ENCODE peak calls at places on chromosomes 4 and X, in seven cellular contexts. A is tibial nerve, S is GM20000, K is body of pancreas, Y is A673, F is glutamatergic neuron, B is AG10803. Q is an unnamed sample.

GRCh38 chr4:150739591-150739990 is 157.6 kb downstream of the MAB21L2 start:
- DNase-seq in Y (no peak), B (no peak), S (no peak), A (no peak), K (no peak), F (no peak), Q (no peak)

GRCh38 chr4:7168106-7168505 is 24.2 kb upstream of the SORCS2 start:
- DNase-seq in F (no peak), B (no peak), K (no peak), A (no peak), S (no peak), Y (no peak), Q (no peak)

GRCh38 chrX:54825716-54826428 is 18.3 kb downstream of the MAGED2 start:
- DNase-seq in Y (no peak), K (no peak), A (no peak), S (no peak), F (no peak), B (no peak), Q (no peak)

GRCh38 chr4:152817331-152817730 is 37.6 kb downstream of the ARFIP1 start:
- DNase-seq in K (no peak), S (no peak), Y (no peak), A (no peak), B (peak; percentile 50), F (no peak), Q (no peak)

GRCh38 chrX:625137-625691 is 5.4 kb upstream of the SHOX start:
- DNase-seq in B (peak; percentile 42), A (no peak), Y (no peak), F (no peak), K (no peak), S (no peak), Q (no peak)

GRCh38 chr4:17574206-17574605 is 2.8 kb upstream of the LAP3 start:
- DNase-seq in B (no peak), A (no peak), S (no peak), K (no peak), F (no peak), Y (no peak), Q (no peak)

GRCh38 chr4:97892596-97893266 is 250.5 kb downstream of the STPG2 start:
- DNase-seq in K (no peak), Y (no peak), B (no peak), F (no peak), S (no peak), A (no peak), Q (no peak)

GRCh38 chr4:150215601-150216000 is 137.4 kb downstream of the DCLK2 start:
- DNase-seq in F (no peak), B (no peak), S (no peak), A (no peak), K (no peak), Y (no peak), Q (no peak)

GRCh38 chr4:107071108-107071507 is 35.0 kb upstream of the DKK2 start:
- DNase-seq in A (no peak), F (no peak), K (no peak), B (no peak), Y (no peak), S (no peak), Q (no peak)

GRCh38 chrX:20205927-20206708 is 60.6 kb downstream of the RPS6KA3 start:
- DNase-seq in B (no peak), Y (no peak), F (no peak), S (peak; percentile 19), K (no peak), A (no peak), Q (no peak)

DNA sequence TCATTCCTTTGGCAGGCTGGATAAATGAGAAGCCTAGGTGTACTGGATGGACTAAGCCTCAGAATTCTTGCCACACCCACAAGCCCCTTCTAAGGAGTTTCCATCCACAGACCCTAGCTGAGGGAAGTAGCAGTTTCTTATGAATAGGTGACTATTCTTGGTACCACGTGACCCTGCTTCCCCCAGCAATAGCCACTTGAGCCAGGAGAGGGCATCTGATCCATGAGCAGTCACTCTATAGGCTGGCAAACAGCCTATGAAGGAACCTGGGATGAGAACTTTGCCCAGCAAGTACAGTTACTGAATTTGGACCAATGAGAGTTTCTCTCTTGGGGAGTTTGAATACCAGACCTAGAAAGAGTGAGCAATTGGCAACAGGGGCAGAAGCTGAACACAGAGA is 84.0 kb downstream of the RTL9 start:
- DNase-seq in K (peak; percentile 65), F (peak; percentile 31), B (peak; percentile 11), S (peak; percentile 9), A (no peak), Y (peak; percentile 65), Q (no peak)
- TF ChIP-seq CTCF in K (no peak), F (no peak), B (peak; percentile 32), S (no peak), A (no peak), Y (peak; percentile 51), Q (no peak)

GRCh38 chr4:138599965-138600364 is 357.8 kb upstream of the SLC7A11 start:
- DNase-seq in B (no peak), Y (no peak), A (no peak), S (no peak), K (no peak), F (no peak), Q (no peak)

DNA sequence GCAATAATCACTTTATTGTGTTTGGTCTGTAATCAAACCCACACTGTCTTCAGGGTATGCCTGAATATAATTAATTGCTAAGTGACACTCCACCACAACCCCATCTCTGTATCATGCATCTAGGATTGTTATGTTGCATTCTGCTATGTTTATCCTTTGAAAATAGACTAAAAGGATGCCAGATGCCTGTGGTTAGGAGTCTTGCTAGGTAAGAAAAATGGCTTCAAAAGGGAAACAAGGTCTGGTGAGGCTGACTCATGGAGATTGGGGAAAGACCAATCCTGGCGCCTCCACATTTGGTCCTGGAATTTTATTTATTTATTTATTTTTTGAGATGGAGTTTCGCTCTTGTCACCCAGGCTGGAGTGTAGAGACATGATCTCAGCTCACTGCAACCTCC is 360.5 kb upstream of the SLC7A11 start:
- DNase-seq in F (no peak), S (no peak), K (no peak), Y (no peak), A (no peak), B (peak; percentile 60), Q (no peak)
- TF ChIP-seq CTCF in F (no peak), S (no peak), K (no peak), Y (no peak), A (no peak), B (no peak), Q (no peak)

DNA sequence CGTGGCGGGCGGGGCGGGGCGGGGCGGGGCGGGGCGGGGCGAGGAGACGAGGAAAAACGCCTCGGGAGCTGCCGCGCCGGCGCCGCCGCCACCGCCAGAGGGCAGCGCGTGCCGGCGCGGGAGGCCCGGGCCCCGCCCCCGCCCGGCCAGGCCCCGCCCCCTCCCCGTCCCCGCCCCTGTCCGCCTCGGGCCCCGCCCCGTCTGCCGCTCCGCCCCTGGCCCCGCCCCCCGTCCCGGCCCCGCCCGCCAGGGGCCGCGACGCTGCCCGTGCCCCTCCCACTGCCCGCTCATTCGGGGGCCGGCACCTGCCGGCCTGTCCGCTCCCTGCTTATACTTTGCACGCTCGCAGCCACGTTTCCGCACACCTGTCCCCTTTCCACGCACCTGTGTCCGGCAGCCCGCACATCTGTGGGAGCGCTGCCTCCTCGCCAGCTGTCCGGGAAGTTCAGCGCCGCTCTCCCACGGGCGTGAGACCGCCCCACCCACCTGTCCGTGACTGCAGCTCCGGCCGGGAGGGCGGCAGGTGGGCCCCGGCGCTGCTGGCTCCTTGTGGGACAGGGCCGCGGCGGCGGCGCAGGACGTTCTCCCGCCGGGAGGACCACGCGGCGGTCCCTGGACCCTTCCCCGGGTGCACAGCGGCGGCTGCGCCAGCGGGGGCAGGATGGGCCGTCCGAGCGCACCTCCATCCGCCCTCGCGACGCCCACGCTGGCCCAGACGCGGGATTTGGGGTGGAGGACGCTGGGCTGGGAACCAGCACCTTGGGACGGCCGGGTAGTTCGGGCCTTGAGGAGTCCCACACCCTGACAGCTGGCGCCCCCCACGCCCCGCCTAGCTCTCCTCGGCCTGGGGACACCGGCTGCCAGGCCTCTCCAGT is 1.5 kb upstream of the FGFRL1 start:
- DNase-seq in A (peak; percentile 41), S (peak; percentile 97), F (peak; percentile 75), Y (peak; percentile 66), B (peak; percentile 44), K (peak; percentile 84), Q (peak; percentile 78)
- TF ChIP-seq CTCF in A (peak; percentile 48), S (peak; percentile 4), F (peak; percentile 56), Y (peak; percentile 19), B (peak; percentile 13), K (peak; percentile 24), Q (no peak)

GRCh38 chr4:3727847-3728469 is 38.2 kb upstream of the ADRA2C start:
- DNase-seq in Y (no peak), K (no peak), B (no peak), A (no peak), S (no peak), F (no peak), Q (no peak)
- TF ChIP-seq CTCF in Y (no peak), K (no peak), B (no peak), A (no peak), S (no peak), F (no peak), Q (no peak)

DNA sequence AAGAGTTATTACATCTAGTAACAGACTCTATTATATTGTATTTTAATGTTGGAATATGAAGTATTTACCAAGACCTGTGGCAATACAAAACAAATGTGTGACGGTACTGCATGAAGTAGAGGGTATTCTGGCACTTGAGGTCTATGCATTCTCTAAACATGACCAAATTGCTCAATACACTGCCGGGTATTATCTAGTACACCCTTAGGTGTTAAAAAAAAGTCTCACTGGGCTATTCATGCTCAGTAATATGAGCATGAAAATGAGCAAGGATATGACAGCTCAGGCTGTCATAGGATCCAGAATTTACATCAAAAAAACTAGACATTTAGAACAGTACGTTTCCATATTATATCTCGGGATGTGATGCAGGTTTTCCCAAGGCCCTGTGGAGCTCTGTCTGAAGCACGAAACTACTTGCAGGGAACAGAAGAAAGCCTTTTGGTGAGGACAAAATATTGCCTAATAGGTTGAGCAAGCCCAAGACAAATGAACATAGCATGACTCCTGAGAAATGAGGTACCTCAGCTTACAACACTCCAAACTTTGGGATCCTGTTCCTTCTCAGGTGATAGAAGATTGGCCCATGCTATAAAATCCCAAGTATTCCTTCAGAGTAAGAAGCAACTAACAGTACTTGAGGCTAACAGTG is 74.1 kb upstream of the MAOA start:
- DNase-seq in S (no peak), B (no peak), F (no peak), A (no peak), Y (no peak), K (no peak), Q (no peak)
- TF ChIP-seq CTCF in S (no peak), B (no peak), F (no peak), A (no peak), Y (no peak), K (no peak), Q (no peak)

DNA sequence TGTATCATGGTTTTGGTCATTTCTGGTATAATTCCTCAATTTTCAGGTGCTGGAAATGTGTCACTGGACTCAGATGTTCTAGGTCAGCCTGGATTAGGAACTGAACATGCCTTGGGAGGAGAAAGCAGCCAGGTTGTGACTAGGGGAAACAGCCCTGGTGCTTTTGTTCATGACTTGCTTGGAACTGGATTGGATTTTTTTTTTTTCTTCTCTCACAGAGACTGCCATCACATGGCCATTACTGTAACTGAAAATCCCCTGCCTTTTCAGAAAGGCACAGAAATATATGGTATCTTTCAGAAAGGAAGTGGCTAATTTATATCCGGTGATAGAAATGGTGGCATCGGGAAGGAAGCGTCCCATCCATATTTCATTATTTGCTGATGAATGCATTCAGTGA is 34.6 kb downstream of the SEPTIN11 start:
- DNase-seq in S (peak; percentile 29), K (no peak), Y (peak; percentile 76), F (no peak), B (peak; percentile 74), A (no peak), Q (no peak)
- TF ChIP-seq CTCF in S (no peak), K (peak; percentile 26), Y (peak; percentile 58), F (no peak), B (peak; percentile 55), A (peak; percentile 24), Q (no peak)

GRCh38 chr4:1295405-1296055 is 5.8 kb downstream of the MAEA start:
- DNase-seq in F (no peak), Y (no peak), B (no peak), K (no peak), S (peak; percentile 31), A (no peak), Q (no peak)
- TF ChIP-seq CTCF in F (no peak), Y (no peak), B (no peak), K (no peak), S (no peak), A (no peak), Q (no peak)

Q was measured in activated B cell treated with CpG ODN at 0.5 μM for 24 hours.